ENCODE peak calls at places on chromosomes 1 and 21, in four cellular contexts. H is epithelial cell of esophagus, D is cardiac fibroblast, N is right cardiac atrium. X is an unnamed sample.

GRCh38 chr1:111904478-111905218 is 84.8 kb downstream of the KCND3 start:
- DNase-seq in H (peak; percentile 47), N (peak; percentile 25), D (no peak), X (no peak)

GRCh38 chr1:1281533-1282321 is 1.5 kb downstream of the SCNN1D start:
- DNase-seq in H (peak; percentile 87), N (no peak), D (peak; percentile 88), X (no peak)

GRCh38 chr1:241079018-241079417 is 278.0 kb downstream of the RGS7 start:
- DNase-seq in N (no peak), D (no peak), H (no peak), X (no peak)

GRCh38 chr1:10031461-10031860 is 1.3 kb upstream of the UBE4B start:
- DNase-seq in D (peak; percentile 76), H (peak; percentile 37), N (no peak), X (no peak)

GRCh38 chr1:246658567-246658966 is 65.6 kb upstream of the SCCPDH start:
- DNase-seq in D (no peak), N (no peak), H (no peak), X (no peak)

GRCh38 chr1:177219458-177220390 is 49.0 kb downstream of the BRINP2 start:
- DNase-seq in H (peak; percentile 43), D (peak; percentile 8), N (no peak), X (no peak)

GRCh38 chr1:41521766-41522165 is 37.3 kb upstream of the EDN2 start:
- DNase-seq in H (no peak), N (no peak), D (no peak), X (peak; percentile 80)

GRCh38 chr1:100581096-100581705 is 43.3 kb downstream of the GPR88 start:
- DNase-seq in N (no peak), D (peak; percentile 12), H (no peak), X (no peak)

GRCh38 chr1:175894543-175894942 is 151.1 kb upstream of the TNR start:
- DNase-seq in N (no peak), D (no peak), H (no peak), X (no peak)

GRCh38 chr1:246382589-246382988 is 124.5 kb downstream of the SMYD3 start:
- DNase-seq in N (no peak), H (no peak), D (no peak), X (no peak)

GRCh38 chr1:41853907-41854306 is 64.8 kb downstream of the HIVEP3 start:
- DNase-seq in H (no peak), D (no peak), N (no peak), X (no peak)

GRCh38 chr1:43587594-43587993 is 56.9 kb downstream of the PTPRF start:
- DNase-seq in N (no peak), H (peak; percentile 78), D (peak; percentile 11), X (no peak)

GRCh38 chr21:43372663-43373386 is 54.1 kb downstream of the SIK1 start:
- DNase-seq in D (no peak), H (peak; percentile 96), N (no peak), X (no peak)

GRCh38 chr21:43371786-43372185 is 55.1 kb downstream of the SIK1 start:
- DNase-seq in N (no peak), H (no peak), D (no peak), X (no peak)

GRCh38 chr21:43375006-43375826 is 51.7 kb downstream of the SIK1 start:
- DNase-seq in N (no peak), H (no peak), D (no peak), X (no peak)

GRCh38 chr21:43374228-43374885 is 52.6 kb downstream of the SIK1 start:
- DNase-seq in D (no peak), H (no peak), N (no peak), X (no peak)

GRCh38 chr21:43373387-43374227 is 53.3 kb downstream of the SIK1 start:
- DNase-seq in H (no peak), D (no peak), N (no peak), X (no peak)
- H3K4me3 ChIP-seq in H (no peak overlapping the region), D (no peak overlapping the region), N (no peak overlapping the region), X (no peak overlapping the region)

GRCh38 chr21:41065539-41065938 is 102.4 kb upstream of the BACE2 start:
- DNase-seq in D (no peak), H (no peak), N (no peak), X (no peak)

GRCh38 chr21:41071410-41071809 is 96.5 kb upstream of the BACE2 start:
- DNase-seq in H (no peak), D (no peak), N (no peak), X (peak; percentile 70)

GRCh38 chr21:41066086-41066938 is 101.6 kb upstream of the BACE2 start:
- DNase-seq in N (no peak), H (no peak), D (no peak), X (no peak)

GRCh38 chr21:41069305-41069642 is 98.7 kb upstream of the BACE2 start:
- DNase-seq in D (no peak), H (no peak), N (no peak), X (no peak)

GRCh38 chr21:41068411-41069304 is 99.3 kb upstream of the BACE2 start:
- DNase-seq in N (peak; percentile 84), H (peak; percentile 75), D (peak; percentile 63), X (peak; percentile 93)
- H3K4me3 ChIP-seq in N (peak overlapping the region; percentile 23), H (no peak overlapping the region), D (no peak overlapping the region), X (no peak overlapping the region)

DNA sequence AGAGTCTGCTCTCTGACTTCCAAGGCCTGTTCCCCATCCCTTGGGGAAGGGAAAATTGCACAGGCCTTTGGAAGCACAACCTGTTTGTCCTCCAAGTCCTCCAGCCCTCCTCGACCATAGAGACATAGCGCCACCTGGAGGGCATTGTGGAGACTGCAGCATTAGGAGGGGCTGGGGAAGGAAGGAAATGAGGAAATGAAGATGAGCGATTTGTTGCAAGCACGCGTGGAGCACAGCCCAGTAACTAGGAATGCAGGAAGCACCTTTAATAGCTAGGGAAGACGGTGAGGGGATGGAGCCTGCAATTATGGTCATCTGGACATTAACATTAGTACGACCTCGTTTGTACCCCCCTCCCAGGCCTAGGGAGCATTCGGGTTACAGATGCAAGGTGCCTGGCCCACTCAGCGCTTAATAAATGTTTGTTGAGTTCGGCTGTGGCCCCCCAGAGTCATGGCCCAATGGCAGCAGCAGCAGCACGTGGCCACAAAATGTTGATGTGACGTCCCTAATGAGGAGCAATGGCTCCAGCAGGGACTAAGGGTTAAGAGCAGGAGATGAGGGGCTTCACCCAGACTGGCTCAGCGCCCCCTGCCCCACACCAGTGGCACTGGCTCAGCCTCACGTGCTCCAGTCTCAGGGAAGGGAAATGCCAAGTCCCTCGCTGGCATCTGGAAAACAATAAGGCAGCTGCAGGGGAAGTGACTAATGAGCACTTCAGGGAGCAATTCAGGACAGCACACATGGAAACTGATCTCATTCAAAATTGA is 8.0 kb upstream of the CAMK2N1 start:
- DNase-seq in H (peak; percentile 92), D (peak; percentile 94), N (peak; percentile 80), X (peak; percentile 93)
- H3K4me3 ChIP-seq in H (no peak overlapping the region), D (peak overlapping the region; percentile 10), N (no peak overlapping the region), X (peak overlapping the region; percentile 34)

GRCh38 chr1:32972814-32973428 is 8.3 kb upstream of the RNF19B start:
- DNase-seq in H (peak; percentile 57), D (no peak), N (peak; percentile 57), X (peak; percentile 96)
- H3K4me3 ChIP-seq in H (peak overlapping the region; percentile 39), D (peak overlapping the region; percentile 55), N (peak overlapping the region; percentile 78), X (peak overlapping the region; percentile 67)